ENCODE peak calls at places on chromosomes 13 and 19, in eight cellular contexts. One of them, this sample, is unnamed.
A peak's percentile ranks its signal among the peaks of the same experiment; 100 is the strongest.

GRCh38 chr13:45511310-45512147 is 46.8 kb downstream of the COG3 start:
- DNase-seq in CD4-positive, alpha-beta T cell: no peak
- DNase-seq in T-helper 2 cell treated with Interferon-gamma antibody and Interleukin-4, amounts not matched to agents 5 μg/mL and 100 μg/mL, for 36 hours: peak; percentile 13
- DNase-seq in NCI-H146: peak; percentile 62
- DNase-seq in NCI-H774: peak; percentile 8
- DNase-seq in stimulated activated CD4-positive, alpha-beta T cell treated with anti-CD3 and anti-CD28 coated beads, Interleukin-12 subunit alpha, Interleukin-12 subunit beta, amount 100 ng/mL, for 48 hours: peak; percentile 31
- DNase-seq in Right ventricle myocardium superior: no peak
- DNase-seq in ovary: no peak
- DNase-seq in this sample: no peak

GRCh38 chr19:18118420-18119242 is 21.1 kb downstream of the MAST3 start:
- DNase-seq in T-helper 2 cell treated with Interferon-gamma antibody and Interleukin-4, amounts not matched to agents 5 μg/mL and 100 μg/mL, for 36 hours: no peak
- DNase-seq in stimulated activated CD4-positive, alpha-beta T cell treated with anti-CD3 and anti-CD28 coated beads, Interleukin-12 subunit alpha, Interleukin-12 subunit beta, amount 100 ng/mL, for 48 hours: no peak
- DNase-seq in NCI-H774: no peak
- DNase-seq in Right ventricle myocardium superior: no peak
- DNase-seq in ovary: no peak
- DNase-seq in NCI-H146: no peak
- DNase-seq in CD4-positive, alpha-beta T cell: no peak
- DNase-seq in this sample: no peak

GRCh38 chr19:13051581-13052165 is 51.0 kb downstream of the LYL1 start:
- DNase-seq in stimulated activated CD4-positive, alpha-beta T cell treated with anti-CD3 and anti-CD28 coated beads, Interleukin-12 subunit alpha, Interleukin-12 subunit beta, amount 100 ng/mL, for 48 hours: no peak
- DNase-seq in NCI-H774: peak; percentile 11
- DNase-seq in ovary: peak; percentile 74
- DNase-seq in T-helper 2 cell treated with Interferon-gamma antibody and Interleukin-4, amounts not matched to agents 5 μg/mL and 100 μg/mL, for 36 hours: peak; percentile 7
- DNase-seq in Right ventricle myocardium superior: peak; percentile 75
- DNase-seq in CD4-positive, alpha-beta T cell: peak; percentile 24
- DNase-seq in NCI-H146: peak; percentile 86
- DNase-seq in this sample: no peak

GRCh38 chr13:24307211-24308067 is 1.9 kb upstream of the C1QTNF9 start:
- DNase-seq in NCI-H774: peak; percentile 2
- DNase-seq in Right ventricle myocardium superior: no peak
- DNase-seq in stimulated activated CD4-positive, alpha-beta T cell treated with anti-CD3 and anti-CD28 coated beads, Interleukin-12 subunit alpha, Interleukin-12 subunit beta, amount 100 ng/mL, for 48 hours: no peak
- DNase-seq in NCI-H146: peak; percentile 35
- DNase-seq in T-helper 2 cell treated with Interferon-gamma antibody and Interleukin-4, amounts not matched to agents 5 μg/mL and 100 μg/mL, for 36 hours: no peak
- DNase-seq in ovary: no peak
- DNase-seq in CD4-positive, alpha-beta T cell: no peak
- DNase-seq in this sample: no peak

GRCh38 chr19:28746486-28746885 is 466.5 kb downstream of the UQCRFS1 start:
- DNase-seq in CD4-positive, alpha-beta T cell: no peak
- DNase-seq in NCI-H774: no peak
- DNase-seq in ovary: no peak
- DNase-seq in NCI-H146: no peak
- DNase-seq in stimulated activated CD4-positive, alpha-beta T cell treated with anti-CD3 and anti-CD28 coated beads, Interleukin-12 subunit alpha, Interleukin-12 subunit beta, amount 100 ng/mL, for 48 hours: no peak
- DNase-seq in Right ventricle myocardium superior: no peak
- DNase-seq in T-helper 2 cell treated with Interferon-gamma antibody and Interleukin-4, amounts not matched to agents 5 μg/mL and 100 μg/mL, for 36 hours: no peak
- DNase-seq in this sample: no peak

GRCh38 chr19:14686411-14686810 is 3.4 kb upstream of the ZNF333 start:
- DNase-seq in ovary: no peak
- DNase-seq in CD4-positive, alpha-beta T cell: peak; percentile 13
- DNase-seq in NCI-H774: no peak
- DNase-seq in NCI-H146: peak; percentile 20
- DNase-seq in Right ventricle myocardium superior: peak; percentile 44
- DNase-seq in T-helper 2 cell treated with Interferon-gamma antibody and Interleukin-4, amounts not matched to agents 5 μg/mL and 100 μg/mL, for 36 hours: no peak
- DNase-seq in stimulated activated CD4-positive, alpha-beta T cell treated with anti-CD3 and anti-CD28 coated beads, Interleukin-12 subunit alpha, Interleukin-12 subunit beta, amount 100 ng/mL, for 48 hours: peak; percentile 7
- DNase-seq in this sample: no peak

GRCh38 chr19:18223860-18224524 is 2.2 kb downstream of the PDE4C start:
- DNase-seq in T-helper 2 cell treated with Interferon-gamma antibody and Interleukin-4, amounts not matched to agents 5 μg/mL and 100 μg/mL, for 36 hours: no peak
- DNase-seq in stimulated activated CD4-positive, alpha-beta T cell treated with anti-CD3 and anti-CD28 coated beads, Interleukin-12 subunit alpha, Interleukin-12 subunit beta, amount 100 ng/mL, for 48 hours: peak; percentile 45
- DNase-seq in NCI-H146: peak; percentile 66
- DNase-seq in CD4-positive, alpha-beta T cell: peak; percentile 18
- DNase-seq in NCI-H774: peak; percentile 50
- DNase-seq in Right ventricle myocardium superior: peak; percentile 72
- DNase-seq in ovary: peak; percentile 75
- DNase-seq in this sample: no peak

GRCh38 chr13:19864018-19864338 is 529 bp upstream of the ZMYM5 start:
- DNase-seq in NCI-H146: peak; percentile 74
- DNase-seq in CD4-positive, alpha-beta T cell: no peak
- DNase-seq in ovary: peak; percentile 88
- DNase-seq in T-helper 2 cell treated with Interferon-gamma antibody and Interleukin-4, amounts not matched to agents 5 μg/mL and 100 μg/mL, for 36 hours: no peak
- DNase-seq in Right ventricle myocardium superior: peak; percentile 86
- DNase-seq in stimulated activated CD4-positive, alpha-beta T cell treated with anti-CD3 and anti-CD28 coated beads, Interleukin-12 subunit alpha, Interleukin-12 subunit beta, amount 100 ng/mL, for 48 hours: peak; percentile 8
- DNase-seq in NCI-H774: peak; percentile 48
- DNase-seq in this sample: no peak

GRCh38 chr19:18058208-18059009 is 28.3 kb downstream of the IL12RB1 start:
- DNase-seq in NCI-H146: peak; percentile 60
- DNase-seq in Right ventricle myocardium superior: peak; percentile 87
- DNase-seq in ovary: peak; percentile 83
- DNase-seq in CD4-positive, alpha-beta T cell: peak; percentile 83
- DNase-seq in NCI-H774: peak; percentile 70
- DNase-seq in stimulated activated CD4-positive, alpha-beta T cell treated with anti-CD3 and anti-CD28 coated beads, Interleukin-12 subunit alpha, Interleukin-12 subunit beta, amount 100 ng/mL, for 48 hours: peak; percentile 76
- DNase-seq in T-helper 2 cell treated with Interferon-gamma antibody and Interleukin-4, amounts not matched to agents 5 μg/mL and 100 μg/mL, for 36 hours: peak; percentile 71
- DNase-seq in this sample: peak; percentile 80

GRCh38 chr13:95256086-95256485 is 45.2 kb downstream of the ABCC4 start:
- DNase-seq in CD4-positive, alpha-beta T cell: no peak
- DNase-seq in stimulated activated CD4-positive, alpha-beta T cell treated with anti-CD3 and anti-CD28 coated beads, Interleukin-12 subunit alpha, Interleukin-12 subunit beta, amount 100 ng/mL, for 48 hours: no peak
- DNase-seq in T-helper 2 cell treated with Interferon-gamma antibody and Interleukin-4, amounts not matched to agents 5 μg/mL and 100 μg/mL, for 36 hours: no peak
- DNase-seq in ovary: no peak
- DNase-seq in NCI-H774: no peak
- DNase-seq in NCI-H146: no peak
- DNase-seq in Right ventricle myocardium superior: no peak
- DNase-seq in this sample: no peak

GRCh38 chr13:102190930-102191329 is 210.9 kb downstream of the FGF14 start:
- DNase-seq in Right ventricle myocardium superior: no peak
- DNase-seq in NCI-H146: no peak
- DNase-seq in ovary: no peak
- DNase-seq in CD4-positive, alpha-beta T cell: no peak
- DNase-seq in NCI-H774: no peak
- DNase-seq in T-helper 2 cell treated with Interferon-gamma antibody and Interleukin-4, amounts not matched to agents 5 μg/mL and 100 μg/mL, for 36 hours: no peak
- DNase-seq in stimulated activated CD4-positive, alpha-beta T cell treated with anti-CD3 and anti-CD28 coated beads, Interleukin-12 subunit alpha, Interleukin-12 subunit beta, amount 100 ng/mL, for 48 hours: no peak
- DNase-seq in this sample: no peak

GRCh38 chr13:32178763-32179162 is 136.4 kb downstream of the ZAR1L start:
- DNase-seq in T-helper 2 cell treated with Interferon-gamma antibody and Interleukin-4, amounts not matched to agents 5 μg/mL and 100 μg/mL, for 36 hours: no peak
- DNase-seq in NCI-H146: no peak
- DNase-seq in NCI-H774: no peak
- DNase-seq in ovary: no peak
- DNase-seq in CD4-positive, alpha-beta T cell: no peak
- DNase-seq in stimulated activated CD4-positive, alpha-beta T cell treated with anti-CD3 and anti-CD28 coated beads, Interleukin-12 subunit alpha, Interleukin-12 subunit beta, amount 100 ng/mL, for 48 hours: no peak
- DNase-seq in Right ventricle myocardium superior: no peak
- DNase-seq in this sample: no peak

GRCh38 chr13:110006304-110006703 is 219.9 kb upstream of the IRS2 start:
- DNase-seq in ovary: no peak
- DNase-seq in Right ventricle myocardium superior: no peak
- DNase-seq in CD4-positive, alpha-beta T cell: no peak
- DNase-seq in NCI-H774: peak; percentile 93
- DNase-seq in stimulated activated CD4-positive, alpha-beta T cell treated with anti-CD3 and anti-CD28 coated beads, Interleukin-12 subunit alpha, Interleukin-12 subunit beta, amount 100 ng/mL, for 48 hours: no peak
- DNase-seq in NCI-H146: no peak
- DNase-seq in T-helper 2 cell treated with Interferon-gamma antibody and Interleukin-4, amounts not matched to agents 5 μg/mL and 100 μg/mL, for 36 hours: no peak
- DNase-seq in this sample: no peak

GRCh38 chr13:109790951-109791605 is 4.7 kb upstream of the IRS2 start:
- DNase-seq in CD4-positive, alpha-beta T cell: peak; percentile 20
- DNase-seq in NCI-H146: peak; percentile 64
- DNase-seq in ovary: no peak
- DNase-seq in T-helper 2 cell treated with Interferon-gamma antibody and Interleukin-4, amounts not matched to agents 5 μg/mL and 100 μg/mL, for 36 hours: peak; percentile 24
- DNase-seq in Right ventricle myocardium superior: no peak
- DNase-seq in stimulated activated CD4-positive, alpha-beta T cell treated with anti-CD3 and anti-CD28 coated beads, Interleukin-12 subunit alpha, Interleukin-12 subunit beta, amount 100 ng/mL, for 48 hours: no peak
- DNase-seq in NCI-H774: peak; percentile 27
- DNase-seq in this sample: no peak

GRCh38 chr13:73665279-73665678 is 468.9 kb downstream of the KLF12 start:
- DNase-seq in NCI-H146: peak; percentile 92
- DNase-seq in stimulated activated CD4-positive, alpha-beta T cell treated with anti-CD3 and anti-CD28 coated beads, Interleukin-12 subunit alpha, Interleukin-12 subunit beta, amount 100 ng/mL, for 48 hours: no peak
- DNase-seq in Right ventricle myocardium superior: no peak
- DNase-seq in ovary: no peak
- DNase-seq in NCI-H774: no peak
- DNase-seq in CD4-positive, alpha-beta T cell: no peak
- DNase-seq in T-helper 2 cell treated with Interferon-gamma antibody and Interleukin-4, amounts not matched to agents 5 μg/mL and 100 μg/mL, for 36 hours: no peak
- DNase-seq in this sample: no peak

GRCh38 chr19:35498984-35499383 is 8.7 kb upstream of the KRTDAP start:
- DNase-seq in NCI-H146: no peak
- DNase-seq in Right ventricle myocardium superior: no peak
- DNase-seq in ovary: no peak
- DNase-seq in NCI-H774: no peak
- DNase-seq in T-helper 2 cell treated with Interferon-gamma antibody and Interleukin-4, amounts not matched to agents 5 μg/mL and 100 μg/mL, for 36 hours: no peak
- DNase-seq in CD4-positive, alpha-beta T cell: no peak
- DNase-seq in stimulated activated CD4-positive, alpha-beta T cell treated with anti-CD3 and anti-CD28 coated beads, Interleukin-12 subunit alpha, Interleukin-12 subunit beta, amount 100 ng/mL, for 48 hours: no peak
- DNase-seq in this sample: no peak